ENCODE peak calls at places on chromosomes 3 and 15, in ten cellular contexts. M, O, Z, X, G, R, J, D, U and I are unnamed samples.

GRCh38 chr15:92797168-92798052 is 102.7 kb upstream of the CHD2 start:
- DNase-seq in X (no peak), O (no peak), J (no peak), Z (peak; percentile 58), D (peak; percentile 80), M (peak; percentile 72), R (peak; percentile 91), U (no peak), G (peak; percentile 33), I (no peak)

GRCh38 chr15:31268108-31268501 is 58.5 kb upstream of the KLF13 start:
- DNase-seq in U (peak; percentile 2), J (no peak), O (no peak), Z (no peak), R (no peak), M (no peak), X (peak; percentile 14), G (no peak), D (no peak), I (no peak)

GRCh38 chr3:85710490-85710889 is 751.7 kb downstream of the CADM2 start:
- DNase-seq in M (peak; percentile 15), X (no peak), J (no peak), O (no peak), Z (no peak), U (no peak), D (no peak), R (peak; percentile 0), G (no peak), I (no peak)

GRCh38 chr15:33442449-33442848 is 131.7 kb downstream of the RYR3 start:
- DNase-seq in D (no peak), O (no peak), G (no peak), X (no peak), U (no peak), M (no peak), J (no peak), Z (no peak), R (no peak), I (no peak)

GRCh38 chr3:42164635-42165034 is 73.5 kb downstream of the TRAK1 start:
- DNase-seq in O (no peak), D (no peak), X (no peak), G (no peak), M (no peak), J (no peak), R (no peak), U (no peak), Z (no peak), I (peak; percentile 22)

GRCh38 chr3:185552358-185552877 is at the start of gene LIPH:
- DNase-seq in R (peak; percentile 72), D (no peak), U (no peak), Z (peak; percentile 48), M (peak; percentile 71), X (no peak), G (no peak), O (no peak), J (no peak), I (no peak)

GRCh38 chr3:52327486-52328290 is 11.6 kb downstream of the DNAH1 start:
- DNase-seq in D (no peak), X (peak; percentile 74), R (no peak), O (no peak), G (no peak), Z (no peak), J (no peak), U (no peak), M (no peak), I (no peak)

GRCh38 chr3:109137766-109138165 is 1.2 kb downstream of the C3orf85 start:
- DNase-seq in Z (peak; percentile 29), D (no peak), U (no peak), O (no peak), G (no peak), M (no peak), X (no peak), J (no peak), R (peak; percentile 39), I (no peak)

GRCh38 chr3:58661836-58662235 is 4.7 kb downstream of the FAM3D start:
- DNase-seq in D (no peak), Z (no peak), J (no peak), X (no peak), R (no peak), U (no peak), G (no peak), M (no peak), O (no peak), I (no peak)

GRCh38 chr15:63600646-63601025 is 3.4 kb downstream of the FBXL22 start:
- DNase-seq in Z (peak; percentile 95), M (peak; percentile 96), G (peak; percentile 85), J (peak; percentile 96), X (peak; percentile 97), U (peak; percentile 67), R (peak; percentile 97), O (peak; percentile 84), D (peak; percentile 71), I (peak; percentile 89)

GRCh38 chr3:186107148-186108105 is 1.5 kb downstream of the ETV5 start:
- DNase-seq in G (peak; percentile 65), Z (peak; percentile 73), M (peak; percentile 71), D (peak; percentile 45), X (peak; percentile 90), U (peak; percentile 79), R (peak; percentile 82), O (peak; percentile 63), J (peak; percentile 88), I (peak; percentile 71)

GRCh38 chr15:40992241-40992741 is 39.0 kb downstream of the CHAC1 start:
- DNase-seq in X (no peak), J (no peak), R (no peak), O (no peak), U (no peak), M (peak; percentile 41), G (no peak), Z (no peak), D (no peak), I (no peak)